ENCODE peak calls at places on chromosomes 3 and 15, in ten cellular contexts. W is SW480; G is GM04503; B is sigmoid colon; Q is AG08395; U is WTC11; V is D341Med; P is AG20443; O is activated T-helper 2 cell treated with anti-CD3 and anti-CD28 coated beads, Interferon-gamma antibody, Interleukin-2, Interleukin-4, amounts not matched to agents 10 μg/mL and 5 μg/mL and 100 μg/mL, durations not matched to agents 14 hours and 24 hours and 36 hours; J is NCI-H2107. T is an unnamed sample.

GRCh38 chr15:63405159-63405558 is 23.5 kb upstream of the CA12 start:
- DNase-seq in W (no peak), G (no peak), B (no peak), Q (no peak), U (no peak), V (no peak), P (no peak), O (no peak), J (no peak), T (no peak)

GRCh38 chr15:67137951-67138935 is 72.8 kb downstream of the SMAD3 start:
- DNase-seq in W (no peak), G (no peak), B (peak), Q (no peak), U (no peak), V (no peak), P (no peak), O (no peak), J (no peak), T (no peak)

GRCh38 chr3:147680820-147681488 is 271.8 kb downstream of the ZIC1 start:
- DNase-seq in W (no peak), G (no peak), B (no peak), Q (no peak), U (no peak), V (no peak), P (no peak), O (no peak), J (no peak), T (no peak)

GRCh38 chr3:127423856-127424765 is 136.3 kb upstream of the PRR20G start:
- DNase-seq in W (no peak), G (no peak), B (peak), Q (no peak), U (no peak), V (peak), P (no peak), O (no peak), J (no peak), T (no peak)

GRCh38 chr3:196050597-196050996 is 31.3 kb downstream of the TFRC start:
- DNase-seq in W (no peak), G (no peak), B (no peak), Q (no peak), U (no peak), V (no peak), P (no peak), O (no peak), J (no peak), T (no peak)

GRCh38 chr15:101652783-101653430 is 726 bp upstream of the TM2D3 start:
- DNase-seq in W (no peak), G (peak), B (peak), Q (no peak), U (peak), V (no peak), P (peak), O (no peak), J (no peak), T (peak)

GRCh38 chr3:57080171-57080570 is 19.7 kb downstream of the SPATA12 start:
- DNase-seq in W (no peak), G (no peak), B (no peak), Q (no peak), U (no peak), V (no peak), P (no peak), O (no peak), J (no peak), T (peak)

GRCh38 chr3:171854649-171855305 is 11.6 kb downstream of the TMEM212 start:
- DNase-seq in W (no peak), G (no peak), B (no peak), Q (no peak), U (no peak), V (no peak), P (no peak), O (no peak), J (no peak), T (peak)

GRCh38 chr3:127067116-127067910 is 84.4 kb downstream of the PLXNA1 start:
- DNase-seq in W (no peak), G (no peak), B (peak), Q (no peak), U (no peak), V (no peak), P (no peak), O (no peak), J (no peak), T (no peak)

GRCh38 chr15:62977952-62978811 is 64.4 kb upstream of the TPM1 start:
- DNase-seq in W (peak), G (peak), B (no peak), Q (peak), U (no peak), V (no peak), P (peak), O (no peak), J (no peak), T (no peak)

GRCh38 chr3:13839766-13840340 is 40.0 kb downstream of the WNT7A start:
- DNase-seq in W (no peak), G (no peak), B (no peak), Q (no peak), U (no peak), V (no peak), P (no peak), O (no peak), J (no peak), T (no peak)

GRCh38 chr3:194809382-194809781 is 123.7 kb downstream of the FAM43A start:
- DNase-seq in W (no peak), G (no peak), B (no peak), Q (no peak), U (no peak), V (no peak), P (no peak), O (no peak), J (no peak), T (no peak)

GRCh38 chr3:20622304-20622703 is 436.3 kb upstream of the SGO1 start:
- DNase-seq in W (no peak), G (peak), B (no peak), Q (peak), U (no peak), V (no peak), P (peak), O (no peak), J (no peak), T (peak)

GRCh38 chr3:146241523-146242240 is 9.2 kb downstream of the PLSCR4 start:
- DNase-seq in W (no peak), G (no peak), B (no peak), Q (peak), U (no peak), V (no peak), P (no peak), O (no peak), J (no peak), T (no peak)

GRCh38 chr3:14131134-14131533 is 6.3 kb downstream of the TMEM43 start:
- DNase-seq in W (no peak), G (no peak), B (no peak), Q (no peak), U (no peak), V (no peak), P (no peak), O (no peak), J (no peak), T (no peak)

GRCh38 chr3:66396161-66396760 is 104.6 kb downstream of the LRIG1 start:
- DNase-seq in W (no peak), G (no peak), B (peak), Q (peak), U (no peak), V (no peak), P (peak), O (no peak), J (no peak), T (no peak)

GRCh38 chr3:125585595-125586223 is 9.6 kb downstream of the OSBPL11 start:
- DNase-seq in W (peak), G (peak), B (peak), Q (peak), U (peak), V (peak), P (peak), O (peak), J (peak), T (peak)

GRCh38 chr3:122730240-122730639 is 49.6 kb downstream of the PARP14 start:
- DNase-seq in W (no peak), G (no peak), B (no peak), Q (no peak), U (peak), V (peak), P (no peak), O (no peak), J (no peak), T (peak)

GRCh38 chr3:43748179-43748578 is 57.4 kb downstream of the ABHD5 start:
- DNase-seq in W (no peak), G (no peak), B (no peak), Q (peak), U (no peak), V (no peak), P (peak), O (no peak), J (no peak), T (no peak)

GRCh38 chr15:63517614-63518013 is 13.2 kb downstream of the USP3 start:
- DNase-seq in W (no peak), G (no peak), B (no peak), Q (no peak), U (no peak), V (no peak), P (no peak), O (no peak), J (no peak), T (peak)

GRCh38 chr3:100023150-100023549 is 91.2 kb downstream of the FILIP1L start:
- DNase-seq in W (no peak), G (peak), B (no peak), Q (peak), U (no peak), V (no peak), P (peak), O (no peak), J (no peak), T (no peak)

GRCh38 chr3:136621628-136622027 is 130.6 kb downstream of the STAG1 start:
- DNase-seq in W (no peak), G (no peak), B (no peak), Q (peak), U (no peak), V (no peak), P (peak), O (no peak), J (no peak), T (no peak)

GRCh38 chr15:98154863-98155262 is 194.4 kb downstream of the ARRDC4 start:
- DNase-seq in W (no peak), G (peak), B (no peak), Q (peak), U (no peak), V (no peak), P (peak), O (no peak), J (no peak), T (no peak)

GRCh38 chr15:42843699-42844098 is 76.9 kb downstream of the TTBK2 start:
- DNase-seq in W (no peak), G (no peak), B (no peak), Q (no peak), U (no peak), V (no peak), P (no peak), O (no peak), J (no peak), T (no peak)

GRCh38 chr15:79067434-79067833 is 23.1 kb downstream of the RASGRF1 start:
- DNase-seq in W (no peak), G (no peak), B (peak), Q (no peak), U (no peak), V (no peak), P (no peak), O (no peak), J (no peak), T (no peak)

GRCh38 chr3:71652786-71653419 is 69.4 kb upstream of the FOXP1 start:
- DNase-seq in W (peak), G (no peak), B (peak), Q (peak), U (no peak), V (peak), P (peak), O (no peak), J (no peak), T (peak)

GRCh38 chr3:126025862-126026261 is 56.9 kb downstream of the ROPN1B start:
- DNase-seq in W (no peak), G (no peak), B (no peak), Q (no peak), U (no peak), V (no peak), P (no peak), O (no peak), J (no peak), T (no peak)

GRCh38 chr15:96887730-96888129 is 557.2 kb downstream of the NR2F2 start:
- DNase-seq in W (no peak), G (no peak), B (no peak), Q (no peak), U (no peak), V (no peak), P (no peak), O (no peak), J (no peak), T (no peak)

GRCh38 chr15:82647045-82647834 is at the start of gene CPEB1:
- DNase-seq in W (no peak), G (no peak), B (peak), Q (peak), U (peak), V (peak), P (peak), O (no peak), J (no peak), T (peak)

GRCh38 chr15:78007211-78007956 is 70.1 kb downstream of the TBC1D2B start:
- DNase-seq in W (no peak), G (no peak), B (no peak), Q (no peak), U (no peak), V (no peak), P (no peak), O (no peak), J (no peak), T (no peak)

GRCh38 chr15:69762373-69763148 is 309.9 kb downstream of the RPLP1 start:
- DNase-seq in W (peak), G (no peak), B (no peak), Q (no peak), U (peak), V (peak), P (no peak), O (no peak), J (no peak), T (peak)

GRCh38 chr15:57138260-57138895 is 219.9 kb downstream of the TCF12 start:
- DNase-seq in W (peak), G (no peak), B (no peak), Q (peak), U (peak), V (peak), P (peak), O (no peak), J (peak), T (peak)

GRCh38 chr15:83734487-83734886 is 80.6 kb downstream of the ADAMTSL3 start:
- DNase-seq in W (peak), G (no peak), B (no peak), Q (no peak), U (peak), V (no peak), P (no peak), O (no peak), J (no peak), T (peak)

GRCh38 chr3:48738144-48738536 is 21.1 kb upstream of the IP6K2 start:
- DNase-seq in W (no peak), G (no peak), B (no peak), Q (no peak), U (no peak), V (no peak), P (no peak), O (no peak), J (no peak), T (no peak)

GRCh38 chr3:42014949-42015533 is 53.1 kb upstream of the ULK4 start:
- DNase-seq in W (peak), G (no peak), B (peak), Q (peak), U (peak), V (peak), P (peak), O (no peak), J (no peak), T (peak)